ENCODE peak calls at places on chromosomes 4 and X, in nine cellular contexts. I is right cardiac atrium, D is psoas muscle, P is foreskin fibroblast, S is AG09309, W is ovary, C is A549, Q is uterus, N is fibroblast of the aortic adventitia. K is an unnamed sample.

GRCh38 chr4:70651864-70652506 is 14.3 kb downstream of the JCHAIN start:
- DNase-seq in I (no peak), D (no peak), P (no peak), S (peak; percentile 11), W (no peak), C (peak; percentile 22), Q (no peak), N (peak; percentile 70), K (no peak)

GRCh38 chr4:122218762-122219161 is 66.6 kb downstream of the BLTP1 start:
- DNase-seq in I (no peak), D (no peak), P (no peak), S (no peak), W (no peak), C (peak; percentile 1), Q (no peak), N (peak; percentile 16), K (no peak)

GRCh38 chr4:86482851-86483490 is 111.1 kb upstream of the PTPN13 start:
- DNase-seq in I (no peak), D (no peak), P (no peak), S (no peak), W (no peak), C (no peak), Q (no peak), N (no peak), K (no peak)

GRCh38 chr4:151673913-151674520 is 86.8 kb downstream of the GATB start:
- DNase-seq in I (no peak), D (no peak), P (no peak), S (no peak), W (no peak), C (no peak), Q (no peak), N (no peak), K (no peak)

GRCh38 chrX:97494756-97495372 is 611.2 kb downstream of the RPA4 start:
- DNase-seq in I (no peak), D (no peak), P (no peak), S (no peak), W (no peak), C (no peak), Q (no peak), N (no peak), K (no peak)

GRCh38 chr4:705278-706082 is at the start of gene PCGF3:
- DNase-seq in I (peak; percentile 98), D (peak; percentile 99), P (peak; percentile 92), S (peak; percentile 67), W (peak; percentile 97), C (peak; percentile 94), Q (peak; percentile 97), N (peak; percentile 92), K (peak; percentile 44)

GRCh38 chr4:184198190-184198589 is 19.5 kb downstream of the ENPP6 start:
- DNase-seq in I (no peak), D (no peak), P (no peak), S (no peak), W (no peak), C (no peak), Q (no peak), N (no peak), K (no peak)

GRCh38 chr4:39521253-39521908 is 5.9 kb downstream of the UGDH start:
- DNase-seq in I (no peak), D (no peak), P (no peak), S (no peak), W (no peak), C (no peak), Q (no peak), N (peak; percentile 83), K (no peak)

GRCh38 chr4:89838005-89838404 is 1.0 kb upstream of the SNCA start:
- DNase-seq in I (no peak), D (no peak), P (no peak), S (no peak), W (no peak), C (no peak), Q (no peak), N (no peak), K (no peak)

GRCh38 chrX:148069759-148070503 is 88.8 kb downstream of the FMR1NB start:
- DNase-seq in I (no peak), D (no peak), P (no peak), S (no peak), W (no peak), C (no peak), Q (no peak), N (no peak), K (no peak)

GRCh38 chr4:2837110-2837903 is 6.3 kb upstream of the ADD1 start:
- DNase-seq in I (no peak), D (no peak), P (no peak), S (no peak), W (peak; percentile 49), C (no peak), Q (no peak), N (no peak), K (no peak)

GRCh38 chrX:10110316-10110932 is 46.4 kb upstream of the CLCN4 start:
- DNase-seq in I (no peak), D (no peak), P (no peak), S (no peak), W (no peak), C (no peak), Q (no peak), N (no peak), K (no peak)

GRCh38 chr4:119209586-119209985 is 2.9 kb upstream of the USP53 start:
- DNase-seq in I (no peak), D (no peak), P (no peak), S (no peak), W (no peak), C (no peak), Q (no peak), N (no peak), K (no peak)

GRCh38 chr4:151117371-151117962 is 18.0 kb downstream of the RPS3A start:
- DNase-seq in I (peak; percentile 36), D (no peak), P (peak; percentile 50), S (no peak), W (peak; percentile 63), C (peak; percentile 56), Q (peak; percentile 61), N (peak; percentile 77), K (peak; percentile 23)

GRCh38 chr4:16195209-16195608 is 31.1 kb downstream of the TAPT1 start:
- DNase-seq in I (no peak), D (no peak), P (no peak), S (no peak), W (no peak), C (no peak), Q (no peak), N (no peak), K (no peak)

GRCh38 chrX:116239944-116240391 is 69.4 kb downstream of the AGTR2 start:
- DNase-seq in I (no peak), D (no peak), P (no peak), S (no peak), W (no peak), C (no peak), Q (no peak), N (peak; percentile 37), K (no peak)

GRCh38 chrX:124346064-124346876 is at the start of gene SH2D1A:
- DNase-seq in I (no peak), D (no peak), P (no peak), S (no peak), W (no peak), C (no peak), Q (no peak), N (no peak), K (no peak)

GRCh38 chrX:124343016-124343415 is 3.3 kb upstream of the SH2D1A start:
- DNase-seq in I (no peak), D (no peak), P (no peak), S (no peak), W (no peak), C (no peak), Q (no peak), N (no peak), K (no peak)

GRCh38 chrX:124346877-124347241 is 496 bp downstream of the SH2D1A start:
- DNase-seq in I (no peak), D (no peak), P (no peak), S (no peak), W (no peak), C (no peak), Q (no peak), N (no peak), K (no peak)

GRCh38 chrX:124342174-124342867 is 4.0 kb upstream of the SH2D1A start:
- DNase-seq in I (no peak), D (no peak), P (no peak), S (no peak), W (no peak), C (no peak), Q (no peak), N (no peak), K (no peak)

GRCh38 chrX:124344246-124344645 is 2.1 kb upstream of the SH2D1A start:
- DNase-seq in I (no peak), D (no peak), P (no peak), S (no peak), W (no peak), C (no peak), Q (no peak), N (no peak), K (no peak)
- H3K4me3 ChIP-seq in I (no peak overlapping the region), D (no peak overlapping the region), P (no peak overlapping the region), S (no peak overlapping the region), W (no peak overlapping the region), C (no peak overlapping the region), Q (no peak overlapping the region), N (no peak overlapping the region), K (no peak overlapping the region)

GRCh38 chr4:140059159-140059558 is 94.8 kb downstream of the MAML3 start:
- DNase-seq in I (no peak), D (no peak), P (no peak), S (no peak), W (no peak), C (peak; percentile 52), Q (no peak), N (no peak), K (no peak)
- H3K4me3 ChIP-seq in I (no peak overlapping the region), D (no peak overlapping the region), P (no peak overlapping the region), S (no peak overlapping the region), W (no peak overlapping the region), C (peak overlapping the region; percentile 12), Q (no peak overlapping the region), N (no peak overlapping the region), K (no peak overlapping the region)

GRCh38 chr4:26173619-26174018 is 147.2 kb upstream of the RBPJ start:
- DNase-seq in I (no peak), D (no peak), P (no peak), S (no peak), W (no peak), C (no peak), Q (no peak), N (peak; percentile 30), K (no peak)
- H3K4me3 ChIP-seq in I (no peak overlapping the region), D (no peak overlapping the region), P (no peak overlapping the region), S (no peak overlapping the region), W (no peak overlapping the region), C (no peak overlapping the region), Q (no peak overlapping the region), N (no peak overlapping the region), K (no peak overlapping the region)

DNA sequence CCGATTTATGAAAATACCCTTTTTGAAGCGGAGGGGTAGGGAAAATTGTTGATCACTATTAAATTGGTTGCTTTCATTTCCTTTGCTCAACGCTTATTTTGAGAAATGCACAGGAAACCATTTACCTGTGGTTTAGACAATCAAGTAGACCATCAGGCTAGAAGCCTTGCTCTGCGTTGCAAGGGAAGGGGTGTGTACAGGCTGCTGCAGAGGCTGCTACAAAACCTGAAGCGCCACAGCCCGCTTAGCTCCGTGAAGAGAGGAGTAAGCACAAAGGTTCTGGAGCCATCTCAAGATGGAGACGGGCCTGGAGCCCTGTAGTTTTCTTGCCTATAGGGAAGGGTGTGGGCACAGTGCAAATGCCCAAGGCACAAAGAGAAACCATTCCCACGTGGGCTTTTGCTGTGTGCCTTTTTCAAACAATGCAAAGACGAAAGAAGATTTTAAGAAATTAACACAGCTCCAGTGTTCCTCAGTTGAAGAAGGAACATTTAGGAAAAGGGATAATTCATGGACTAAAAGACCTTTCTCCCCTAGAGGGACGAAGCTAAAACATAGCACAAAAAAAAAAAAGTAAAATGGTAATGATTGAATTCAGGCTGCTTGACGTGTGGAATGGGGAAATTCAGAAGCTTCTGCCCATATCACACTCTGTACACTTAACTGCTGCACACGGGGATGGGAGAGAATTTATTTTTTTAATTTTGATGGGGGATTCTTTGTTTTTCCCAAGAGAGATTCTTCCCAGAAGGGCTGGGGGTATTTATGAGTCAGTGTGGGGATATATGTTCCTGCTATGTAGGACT is 3.5 kb downstream of the TMSB4X start:
- DNase-seq in I (peak; percentile 48), D (peak; percentile 59), P (peak; percentile 85), S (no peak), W (peak; percentile 43), C (peak; percentile 81), Q (peak; percentile 37), N (peak; percentile 84), K (peak; percentile 75)
- H3K4me3 ChIP-seq in I (peak overlapping the region; percentile 81), D (peak overlapping the region; percentile 73), P (peak overlapping the region; percentile 92), S (peak overlapping the region; percentile 17), W (peak overlapping the region; percentile 54), C (peak overlapping the region; percentile 94), Q (peak overlapping the region; percentile 73), N (peak overlapping the region; percentile 80), K (peak overlapping the region; percentile 79)